ENCODE peak calls at places on chromosomes 5 and 9, in eight cellular contexts. Z is tibial nerve, D is cardiac muscle cell, J is lower lobe of right lung, B is A549, S is H9, I is IMR-90, K is neuronal stem cell. P is an unnamed sample.
A peak's percentile ranks its signal among the peaks of the same experiment; 100 is the strongest.

GRCh38 chr9:9142001-9142400 is 1342.4 kb upstream of the DMAC1 start:
- DNase-seq in K (no peak), D (no peak), S (peak; percentile 30), J (no peak), Z (no peak), I (no peak), B (no peak), P (no peak)

GRCh38 chr9:97907632-97908031 is 14.7 kb downstream of the TRMO start:
- DNase-seq in S (no peak), Z (no peak), B (no peak), D (no peak), J (no peak), I (no peak), K (no peak), P (no peak)

GRCh38 chr5:138755084-138755748 is 2.0 kb downstream of the CTNNA1 start:
- DNase-seq in K (no peak), J (no peak), I (no peak), Z (no peak), D (no peak), S (no peak), B (no peak), P (no peak)

GRCh38 chr5:180054226-180054625 is 17.3 kb downstream of the RNF130 start:
- DNase-seq in I (no peak), S (no peak), J (no peak), Z (no peak), K (no peak), B (no peak), D (no peak), P (no peak)

GRCh38 chr9:116924462-116925110 is 237.5 kb downstream of the TRIM32 start:
- DNase-seq in J (no peak), B (no peak), K (no peak), I (no peak), Z (no peak), S (no peak), D (no peak), P (no peak)

GRCh38 chr5:151076616-151077015 is 4.2 kb downstream of the TNIP1 start:
- DNase-seq in B (no peak), K (no peak), Z (no peak), J (no peak), I (no peak), D (no peak), S (no peak), P (no peak)

GRCh38 chr9:17614246-17614645 is 35.4 kb downstream of the SH3GL2 start:
- DNase-seq in I (no peak), Z (no peak), K (no peak), D (no peak), J (no peak), B (no peak), S (no peak), P (no peak)

GRCh38 chr5:80037366-80037765 is 2.2 kb downstream of the THBS4 start:
- DNase-seq in J (no peak), D (no peak), Z (no peak), B (no peak), S (no peak), K (no peak), I (no peak), P (no peak)

GRCh38 chr9:14221558-14221957 is 92.4 kb downstream of the NFIB start:
- DNase-seq in Z (no peak), J (no peak), S (no peak), B (peak; percentile 65), K (no peak), I (peak; percentile 61), D (no peak), P (peak; percentile 70)

GRCh38 chr9:36132081-36132480 is 4.5 kb upstream of the GLIPR2 start:
- DNase-seq in D (no peak), S (no peak), B (no peak), Z (no peak), J (no peak), K (no peak), I (peak; percentile 39), P (no peak)

GRCh38 chr9:97660847-97661246 is 27.2 kb downstream of the NCBP1 start:
- DNase-seq in Z (no peak), D (no peak), B (no peak), J (no peak), K (no peak), S (no peak), I (peak; percentile 85), P (no peak)

GRCh38 chr9:73020877-73021276 is 68.0 kb upstream of the ALDH1A1 start:
- DNase-seq in J (no peak), B (no peak), D (no peak), K (no peak), S (no peak), I (no peak), Z (no peak), P (no peak)

DNA sequence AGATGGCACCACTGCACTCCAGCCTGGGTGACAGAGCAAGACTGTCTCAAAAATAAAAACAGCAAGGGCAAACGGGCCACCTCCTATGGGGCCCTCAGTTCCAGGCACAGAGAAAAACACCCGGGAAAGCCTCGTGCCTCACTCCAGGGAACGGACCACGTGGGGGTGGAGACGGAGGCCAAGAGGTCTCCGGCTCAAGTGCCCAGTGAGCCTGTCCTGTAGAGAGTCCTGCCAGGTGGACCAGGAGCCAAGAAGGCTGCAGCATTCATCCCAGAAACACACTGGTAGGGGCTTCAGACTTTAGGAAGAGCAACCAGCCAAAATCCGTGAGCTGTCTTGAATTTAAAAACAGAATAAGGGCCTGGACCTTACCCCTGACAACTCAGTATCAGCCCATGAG is 63.8 kb downstream of the C5orf15 start:
- DNase-seq in K (no peak), D (no peak), I (no peak), Z (no peak), S (no peak), J (no peak), B (no peak), P (no peak)
- H3K4me1 ChIP-seq in K (no peaks in the 10 kb centered on the region), D (peaks cover 12% of the 10 kb centered on the region), I (no peaks in the 10 kb centered on the region), Z (no peaks in the 10 kb centered on the region), S (no peaks in the 10 kb centered on the region), J (no peaks in the 10 kb centered on the region), B (no peaks in the 10 kb centered on the region), P (no peaks in the 10 kb centered on the region)

GRCh38 chr5:129718766-129719165 is 29.1 kb upstream of the MINAR2 start:
- DNase-seq in S (no peak), K (no peak), I (no peak), J (no peak), D (no peak), Z (no peak), B (no peak), P (no peak)
- H3K4me1 ChIP-seq in S (no peaks in the 10 kb centered on the region), K (no peaks in the 10 kb centered on the region), I (no peaks in the 10 kb centered on the region), J (no peaks in the 10 kb centered on the region), D (peaks cover 34% of the 10 kb centered on the region), Z (no peaks in the 10 kb centered on the region), B (no peaks in the 10 kb centered on the region), P (no peaks in the 10 kb centered on the region)

GRCh38 chr5:8227114-8227513 is 358.2 kb downstream of the MTRR start:
- DNase-seq in K (no peak), S (no peak), Z (no peak), D (no peak), I (no peak), B (no peak), J (no peak), P (no peak)

GRCh38 chr5:8234179-8234578 is 365.2 kb downstream of the MTRR start:
- DNase-seq in Z (no peak), D (no peak), B (no peak), J (no peak), K (no peak), S (no peak), I (no peak), P (peak; percentile 49)

GRCh38 chr5:8233479-8233878 is 364.5 kb downstream of the MTRR start:
- DNase-seq in S (no peak), B (no peak), J (no peak), Z (no peak), I (no peak), D (no peak), K (no peak), P (no peak)

GRCh38 chr5:8226148-8226547 is 357.2 kb downstream of the MTRR start:
- DNase-seq in B (no peak), I (no peak), J (no peak), S (no peak), Z (no peak), K (no peak), D (no peak), P (no peak)

GRCh38 chr5:8229551-8229950 is 360.6 kb downstream of the MTRR start:
- DNase-seq in D (no peak), I (no peak), J (no peak), S (no peak), K (no peak), B (no peak), Z (no peak), P (no peak)
- H3K4me1 ChIP-seq in D (no peaks in the 10 kb centered on the region), I (no peaks in the 10 kb centered on the region), J (no peaks in the 10 kb centered on the region), S (no peaks in the 10 kb centered on the region), K (no peaks in the 10 kb centered on the region), B (no peaks in the 10 kb centered on the region), Z (no peaks in the 10 kb centered on the region), P (no peaks in the 10 kb centered on the region)

GRCh38 chr5:137054335-137054734 is 444.8 kb downstream of the SPOCK1 start:
- DNase-seq in S (no peak), J (no peak), K (no peak), B (no peak), D (no peak), Z (no peak), I (no peak), P (no peak)
- H3K4me1 ChIP-seq in S (no peaks in the 10 kb centered on the region), J (no peaks in the 10 kb centered on the region), K (no peaks in the 10 kb centered on the region), B (no peaks in the 10 kb centered on the region), D (no peaks in the 10 kb centered on the region), Z (peaks cover 11% of the 10 kb centered on the region), I (no peaks in the 10 kb centered on the region), P (no peaks in the 10 kb centered on the region)

GRCh38 chr5:132871459-132871858 is 2.0 kb upstream of the LEAP2 start:
- DNase-seq in Z (no peak), D (no peak), K (no peak), J (no peak), B (no peak), S (no peak), I (no peak), P (no peak)
- H3K4me1 ChIP-seq in Z (peaks cover 18% of the 10 kb centered on the region), D (peaks cover 28% of the 10 kb centered on the region), K (peaks cover 7% of the 10 kb centered on the region), J (peaks cover 19% of the 10 kb centered on the region), B (peaks cover 14% of the 10 kb centered on the region), S (no peaks in the 10 kb centered on the region), I (no peaks in the 10 kb centered on the region), P (no peaks in the 10 kb centered on the region)